ENCODE peak calls at places on chromosomes 12 and 14, in seven cellular contexts. M is Peyer's patch, Z is spleen, Y is prostate gland, L is right lobe of liver, W is esophagus squamous epithelium, Q is endothelial cell of umbilical vein. V is an unnamed sample.

GRCh38 chr14:59428581-59429012 is 36.6 kb downstream of the GPR135 start:
- DNase-seq in M (no peak), Z (no peak), Y (no peak), L (no peak), W (no peak), Q (peak; percentile 53), V (no peak)

GRCh38 chr12:14776236-14776959 is 26.9 kb downstream of the WBP11 start:
- DNase-seq in M (no peak), Z (no peak), Y (no peak), L (no peak), W (no peak), Q (no peak), V (no peak)

GRCh38 chr14:36316131-36316530 is 4.3 kb downstream of the MBIP start:
- DNase-seq in M (no peak), Z (no peak), Y (no peak), L (no peak), W (no peak), Q (no peak), V (no peak)

GRCh38 chr12:40016960-40017359 is 88.9 kb downstream of the SLC2A13 start:
- DNase-seq in M (no peak), Z (no peak), Y (no peak), L (no peak), W (no peak), Q (no peak), V (no peak)

GRCh38 chr12:96828169-96828789 is 78.8 kb upstream of the NEDD1 start:
- DNase-seq in M (no peak), Z (no peak), Y (no peak), L (no peak), W (no peak), Q (no peak), V (no peak)

GRCh38 chr12:5511644-5512584 is 80.0 kb downstream of the NTF3 start:
- DNase-seq in M (no peak), Z (peak; percentile 81), Y (peak; percentile 22), L (no peak), W (no peak), Q (peak; percentile 26), V (peak; percentile 84)

GRCh38 chr14:38255673-38256357 is at the start of gene CLEC14A:
- DNase-seq in M (peak; percentile 54), Z (peak; percentile 82), Y (no peak), L (peak; percentile 62), W (no peak), Q (no peak), V (peak; percentile 89)

GRCh38 chr14:104315169-104315568 is 176.8 kb downstream of the KIF26A start:
- DNase-seq in M (peak; percentile 25), Z (peak; percentile 37), Y (no peak), L (no peak), W (no peak), Q (no peak), V (no peak)

GRCh38 chr12:46071769-46072624 is 81.6 kb upstream of the SCAF11 start:
- DNase-seq in M (peak; percentile 66), Z (peak; percentile 83), Y (peak; percentile 45), L (peak; percentile 69), W (no peak), Q (peak; percentile 67), V (peak; percentile 50)

GRCh38 chr14:64721391-64721791 is 17.2 kb downstream of the PLEKHG3 start:
- DNase-seq in M (peak; percentile 57), Z (peak; percentile 55), Y (no peak), L (peak; percentile 71), W (no peak), Q (peak; percentile 27), V (no peak)

GRCh38 chr12:113230315-113231274 is 9.3 kb downstream of the TPCN1 start:
- DNase-seq in M (peak; percentile 44), Z (peak; percentile 59), Y (no peak), L (no peak), W (no peak), Q (peak; percentile 21), V (no peak)

GRCh38 chr14:61258985-61259384 is 22.2 kb downstream of the TMEM30B start:
- DNase-seq in M (no peak), Z (no peak), Y (no peak), L (no peak), W (no peak), Q (no peak), V (no peak)

GRCh38 chr12:112782250-112782649 is 9.3 kb upstream of the RPH3A start:
- DNase-seq in M (no peak), Z (no peak), Y (no peak), L (no peak), W (no peak), Q (no peak), V (no peak)

GRCh38 chr12:95358111-95359083 is 115.6 kb upstream of the METAP2 start:
- DNase-seq in M (no peak), Z (no peak), Y (no peak), L (no peak), W (no peak), Q (peak; percentile 69), V (no peak)

GRCh38 chr12:3277261-3277943 is 200.2 kb downstream of the TSPAN9 start:
- DNase-seq in M (no peak), Z (no peak), Y (peak; percentile 63), L (no peak), W (no peak), Q (no peak), V (no peak)

GRCh38 chr12:108237272-108237671 is 101.8 kb downstream of the CMKLR1 start:
- DNase-seq in M (no peak), Z (no peak), Y (no peak), L (no peak), W (no peak), Q (no peak), V (no peak)

GRCh38 chr12:33439587-33440011 is at the start of gene SYT10:
- DNase-seq in M (peak; percentile 47), Z (peak; percentile 58), Y (no peak), L (peak; percentile 53), W (no peak), Q (peak; percentile 12), V (no peak)

GRCh38 chr12:53051058-53051880 is 1.4 kb downstream of the TNS2 start:
- DNase-seq in M (peak; percentile 68), Z (no peak), Y (peak; percentile 66), L (peak; percentile 92), W (no peak), Q (peak; percentile 80), V (peak; percentile 97)

GRCh38 chr12:99918003-99918402 is 66.7 kb downstream of the ANKS1B start:
- DNase-seq in M (no peak), Z (no peak), Y (no peak), L (no peak), W (no peak), Q (no peak), V (no peak)

GRCh38 chr14:22508662-22509035 is 80.4 kb downstream of the DAD1 start:
- DNase-seq in M (no peak), Z (no peak), Y (no peak), L (no peak), W (no peak), Q (no peak), V (no peak)

GRCh38 chr14:22505751-22506710 is 83.0 kb downstream of the DAD1 start:
- DNase-seq in M (no peak), Z (no peak), Y (no peak), L (no peak), W (no peak), Q (no peak), V (no peak)

GRCh38 chr14:22505309-22505708 is 83.7 kb downstream of the DAD1 start:
- DNase-seq in M (no peak), Z (no peak), Y (no peak), L (no peak), W (no peak), Q (no peak), V (no peak)

GRCh38 chr14:22508150-22508457 is 80.9 kb downstream of the DAD1 start:
- DNase-seq in M (no peak), Z (no peak), Y (no peak), L (no peak), W (no peak), Q (no peak), V (no peak)

DNA sequence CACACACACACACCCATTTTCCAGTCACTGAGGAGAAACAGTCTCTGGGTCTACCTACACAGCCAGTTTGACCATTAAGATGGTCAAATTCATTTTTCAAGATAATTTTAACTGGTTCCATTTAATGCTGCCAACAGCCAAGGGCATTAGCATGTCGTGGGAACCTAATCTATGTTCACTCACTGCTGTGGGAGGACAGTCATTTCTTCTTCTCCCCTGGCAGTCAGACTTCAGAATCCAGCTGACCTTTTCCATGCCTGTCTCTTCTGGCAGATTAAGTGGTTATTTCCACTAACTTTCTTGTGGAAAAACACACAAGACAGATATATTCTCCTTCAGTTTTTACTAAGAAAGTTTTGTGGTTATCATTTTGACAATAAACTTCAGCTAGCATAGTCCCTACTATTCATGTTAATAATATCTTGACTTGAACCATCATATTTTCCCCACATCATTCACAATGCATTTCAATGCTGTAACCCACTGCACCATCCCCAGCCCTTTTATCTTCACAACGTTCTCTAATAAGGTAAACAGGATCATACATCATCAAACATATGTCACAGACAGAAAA is 82.2 kb downstream of the DAD1 start:
- DNase-seq in M (no peak), Z (no peak), Y (no peak), L (no peak), W (no peak), Q (no peak), V (no peak)
- TF ChIP-seq POLR2A in M (no peak), Z (no peak), Y (no peak), L (no peak), W (no peak), Q (no peak), V (no peak)

GRCh38 chr12:128513831-128514230 is 246.9 kb downstream of the TMEM132C start:
- DNase-seq in M (no peak), Z (no peak), Y (no peak), L (no peak), W (no peak), Q (no peak), V (no peak)
- TF ChIP-seq CTCF in M (no peak), Z (no peak), Y (no peak), L (no peak), W (no peak), Q (no peak), V (no peak)

DNA sequence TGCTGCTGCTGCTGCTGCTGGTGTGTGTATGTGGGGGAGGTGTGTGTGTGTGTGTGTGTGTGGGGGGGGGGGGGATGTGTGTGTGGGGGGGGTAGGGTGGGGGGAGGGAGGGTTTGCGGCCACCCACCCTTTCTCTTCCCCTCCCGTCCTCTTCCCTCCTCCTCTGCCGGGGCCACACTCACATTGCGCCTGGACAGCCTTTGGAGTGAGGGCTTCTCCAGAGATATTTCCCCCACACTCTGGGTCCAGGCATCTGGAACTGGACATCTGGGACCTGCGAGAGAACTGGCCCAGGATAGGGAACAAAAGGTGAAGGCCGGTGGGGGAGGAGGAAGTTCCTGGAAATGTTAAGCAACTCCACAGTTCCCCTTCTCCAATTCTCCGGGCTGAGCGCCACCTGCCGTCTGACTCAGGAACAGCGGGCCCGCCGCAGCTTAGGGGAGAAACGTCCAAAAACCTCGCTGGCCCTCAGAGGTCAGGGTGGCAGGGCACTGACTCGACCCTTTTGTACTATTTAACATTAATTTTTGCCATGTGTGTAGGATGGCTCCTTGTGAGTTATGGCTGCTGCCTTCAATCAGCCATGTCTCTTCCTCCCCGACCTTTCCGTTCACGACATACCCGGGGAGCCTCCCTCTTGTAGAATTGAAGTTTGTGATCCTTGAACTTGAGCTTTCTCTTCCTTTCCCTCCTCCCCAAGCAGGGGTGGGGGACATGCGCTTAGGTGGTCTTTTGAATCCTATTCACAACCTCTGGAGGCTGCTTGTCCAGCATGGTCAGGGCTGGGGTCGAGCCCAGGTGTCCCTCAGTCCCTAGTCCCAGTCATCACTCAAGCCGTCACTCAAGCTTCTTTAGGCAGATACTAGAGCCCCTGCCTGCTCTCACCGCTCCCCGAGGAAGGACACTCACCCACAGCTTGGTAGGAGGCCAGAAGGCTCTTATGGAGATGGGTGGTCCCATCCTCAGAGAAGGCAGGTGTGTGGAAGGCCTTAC is at the start of gene C1RL:
- DNase-seq in M (peak; percentile 91), Z (peak; percentile 96), Y (peak; percentile 82), L (peak; percentile 93), W (peak; percentile 38), Q (peak; percentile 74), V (peak; percentile 99)
- TF ChIP-seq POLR2A in M (peak; percentile 38), Z (no peak), Y (peak; percentile 29), L (peak; percentile 17), W (no peak), Q (no peak), V (no peak)

GRCh38 chr14:77139540-77140342 is 1.9 kb downstream of the ZDHHC22 start:
- DNase-seq in M (no peak), Z (peak; percentile 82), Y (no peak), L (peak; percentile 58), W (no peak), Q (no peak), V (no peak)
- TF ChIP-seq CTCF in M (no peak), Z (no peak), Y (peak; percentile 10), L (peak; percentile 29), W (peak; percentile 10), Q (peak; percentile 89), V (no peak)